ENCODE peak calls at places on chromosomes 5 and 9, in ten cellular contexts. One of them, this sample, is unnamed.

GRCh38 chr5:34655354-34655991 is 655 bp upstream of the RAI14 start:
- DNase-seq in Peyer's patch: peak
- DNase-seq in HCT116: no peak
- DNase-seq in brain microvascular endothelial cell: peak
- DNase-seq in PC-3: peak
- DNase-seq in OCI-LY7: no peak
- DNase-seq in HFF-Myc: peak
- DNase-seq in AG10803: peak
- DNase-seq in RWPE1: peak
- DNase-seq in lower lobe of right lung: no peak
- DNase-seq in this sample: peak

GRCh38 chr5:82406200-82406773 is 128.1 kb upstream of the RPS23 start:
- DNase-seq in lower lobe of right lung: no peak
- DNase-seq in HFF-Myc: no peak
- DNase-seq in RWPE1: peak
- DNase-seq in Peyer's patch: no peak
- DNase-seq in AG10803: peak
- DNase-seq in OCI-LY7: no peak
- DNase-seq in HCT116: no peak
- DNase-seq in brain microvascular endothelial cell: peak
- DNase-seq in PC-3: peak
- DNase-seq in this sample: no peak

GRCh38 chr5:149420509-149421371 is 41.6 kb upstream of the IL17B start:
- DNase-seq in AG10803: peak
- DNase-seq in HCT116: no peak
- DNase-seq in Peyer's patch: no peak
- DNase-seq in brain microvascular endothelial cell: no peak
- DNase-seq in lower lobe of right lung: no peak
- DNase-seq in PC-3: no peak
- DNase-seq in OCI-LY7: no peak
- DNase-seq in HFF-Myc: peak
- DNase-seq in RWPE1: no peak
- DNase-seq in this sample: no peak

GRCh38 chr5:143140492-143141231 is 262.8 kb downstream of the NR3C1 start:
- DNase-seq in RWPE1: no peak
- DNase-seq in HFF-Myc: no peak
- DNase-seq in Peyer's patch: peak
- DNase-seq in AG10803: no peak
- DNase-seq in brain microvascular endothelial cell: no peak
- DNase-seq in PC-3: peak
- DNase-seq in HCT116: no peak
- DNase-seq in lower lobe of right lung: peak
- DNase-seq in OCI-LY7: no peak
- DNase-seq in this sample: no peak

GRCh38 chr9:118455781-118456180 is 751.6 kb downstream of the TLR4 start:
- DNase-seq in HFF-Myc: no peak
- DNase-seq in brain microvascular endothelial cell: no peak
- DNase-seq in PC-3: no peak
- DNase-seq in HCT116: no peak
- DNase-seq in RWPE1: no peak
- DNase-seq in lower lobe of right lung: no peak
- DNase-seq in AG10803: no peak
- DNase-seq in OCI-LY7: no peak
- DNase-seq in Peyer's patch: no peak
- DNase-seq in this sample: no peak

GRCh38 chr5:167578977-167579700 is 712.3 kb upstream of the WWC1 start:
- DNase-seq in AG10803: peak
- DNase-seq in brain microvascular endothelial cell: no peak
- DNase-seq in HCT116: no peak
- DNase-seq in lower lobe of right lung: no peak
- DNase-seq in HFF-Myc: no peak
- DNase-seq in RWPE1: no peak
- DNase-seq in OCI-LY7: no peak
- DNase-seq in PC-3: no peak
- DNase-seq in Peyer's patch: no peak
- DNase-seq in this sample: no peak

GRCh38 chr9:33234511-33235467 is 5.2 kb upstream of the SPINK4 start:
- DNase-seq in RWPE1: no peak
- DNase-seq in lower lobe of right lung: no peak
- DNase-seq in HFF-Myc: no peak
- DNase-seq in brain microvascular endothelial cell: peak
- DNase-seq in Peyer's patch: no peak
- DNase-seq in OCI-LY7: no peak
- DNase-seq in HCT116: no peak
- DNase-seq in PC-3: peak
- DNase-seq in AG10803: peak
- DNase-seq in this sample: no peak

GRCh38 chr9:89379508-89380115 is 61.3 kb downstream of the SECISBP2 start:
- DNase-seq in AG10803: no peak
- DNase-seq in RWPE1: no peak
- DNase-seq in PC-3: no peak
- DNase-seq in HCT116: no peak
- DNase-seq in Peyer's patch: no peak
- DNase-seq in brain microvascular endothelial cell: no peak
- DNase-seq in OCI-LY7: no peak
- DNase-seq in HFF-Myc: no peak
- DNase-seq in lower lobe of right lung: no peak
- DNase-seq in this sample: no peak

GRCh38 chr5:26003966-26004365 is 1034.4 kb downstream of the CDH9 start:
- DNase-seq in brain microvascular endothelial cell: no peak
- DNase-seq in lower lobe of right lung: no peak
- DNase-seq in Peyer's patch: no peak
- DNase-seq in HCT116: no peak
- DNase-seq in PC-3: no peak
- DNase-seq in RWPE1: no peak
- DNase-seq in OCI-LY7: no peak
- DNase-seq in AG10803: no peak
- DNase-seq in HFF-Myc: no peak
- DNase-seq in this sample: no peak

GRCh38 chr5:102453716-102454115 is 45.1 kb downstream of the SLCO6A1 start:
- DNase-seq in brain microvascular endothelial cell: no peak
- DNase-seq in lower lobe of right lung: no peak
- DNase-seq in HFF-Myc: no peak
- DNase-seq in AG10803: no peak
- DNase-seq in PC-3: no peak
- DNase-seq in RWPE1: no peak
- DNase-seq in HCT116: no peak
- DNase-seq in Peyer's patch: no peak
- DNase-seq in OCI-LY7: no peak
- DNase-seq in this sample: no peak

GRCh38 chr5:139862313-139862712 is 66.7 kb downstream of the PSD2 start:
- DNase-seq in RWPE1: no peak
- DNase-seq in HFF-Myc: peak
- DNase-seq in lower lobe of right lung: peak
- DNase-seq in AG10803: peak
- DNase-seq in brain microvascular endothelial cell: peak
- DNase-seq in OCI-LY7: no peak
- DNase-seq in PC-3: no peak
- DNase-seq in HCT116: no peak
- DNase-seq in Peyer's patch: no peak
- DNase-seq in this sample: no peak

GRCh38 chr5:158942217-158942616 is 157.5 kb downstream of the EBF1 start:
- DNase-seq in RWPE1: no peak
- DNase-seq in lower lobe of right lung: no peak
- DNase-seq in brain microvascular endothelial cell: no peak
- DNase-seq in PC-3: no peak
- DNase-seq in HFF-Myc: no peak
- DNase-seq in AG10803: no peak
- DNase-seq in OCI-LY7: no peak
- DNase-seq in Peyer's patch: no peak
- DNase-seq in HCT116: no peak
- DNase-seq in this sample: no peak

GRCh38 chr9:86069206-86069869 is 30.0 kb downstream of the GOLM1 start:
- DNase-seq in OCI-LY7: no peak
- DNase-seq in brain microvascular endothelial cell: no peak
- DNase-seq in lower lobe of right lung: no peak
- DNase-seq in HCT116: no peak
- DNase-seq in PC-3: no peak
- DNase-seq in HFF-Myc: no peak
- DNase-seq in RWPE1: no peak
- DNase-seq in AG10803: no peak
- DNase-seq in Peyer's patch: no peak
- DNase-seq in this sample: no peak

GRCh38 chr9:134458111-134458845 is 132.0 kb downstream of the RXRA start:
- DNase-seq in brain microvascular endothelial cell: no peak
- DNase-seq in HCT116: no peak
- DNase-seq in AG10803: no peak
- DNase-seq in PC-3: no peak
- DNase-seq in HFF-Myc: no peak
- DNase-seq in RWPE1: no peak
- DNase-seq in lower lobe of right lung: no peak
- DNase-seq in OCI-LY7: no peak
- DNase-seq in Peyer's patch: no peak
- DNase-seq in this sample: no peak
- TF ChIP-seq CTCF in brain microvascular endothelial cell: no peak
- TF ChIP-seq CTCF in HCT116: no peak
- TF ChIP-seq CTCF in AG10803: no peak
- TF ChIP-seq CTCF in PC-3: no peak
- TF ChIP-seq CTCF in HFF-Myc: no peak
- TF ChIP-seq CTCF in RWPE1: no peak
- TF ChIP-seq CTCF in lower lobe of right lung: no peak
- TF ChIP-seq CTCF in OCI-LY7: no peak
- TF ChIP-seq CTCF in Peyer's patch: no peak
- TF ChIP-seq CTCF in this sample: no peak

DNA sequence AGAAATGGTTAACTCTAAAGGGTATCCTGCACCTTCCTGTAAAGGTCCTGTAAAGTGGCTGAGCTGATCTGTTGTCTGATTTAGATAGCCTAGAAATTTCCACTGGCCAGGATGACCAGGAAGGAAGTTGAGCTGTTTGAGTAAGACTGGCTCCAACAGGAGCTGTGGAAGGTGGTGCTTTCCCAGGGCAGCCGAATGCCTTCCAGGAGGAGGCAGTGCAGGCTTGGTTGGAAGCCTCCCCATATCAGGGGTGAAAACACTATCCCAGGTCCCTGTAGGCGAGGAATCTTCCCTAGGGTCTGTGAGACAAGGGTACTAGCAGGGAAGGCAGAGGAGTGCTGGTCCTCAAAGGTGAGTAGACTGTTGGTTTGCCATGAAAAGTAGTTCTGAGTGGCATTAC is 98.4 kb downstream of the LIX1 start:
- DNase-seq in Peyer's patch: peak
- DNase-seq in brain microvascular endothelial cell: peak
- DNase-seq in OCI-LY7: no peak
- DNase-seq in HCT116: peak
- DNase-seq in PC-3: peak
- DNase-seq in RWPE1: no peak
- DNase-seq in AG10803: no peak
- DNase-seq in lower lobe of right lung: no peak
- DNase-seq in HFF-Myc: no peak
- DNase-seq in this sample: no peak
- TF ChIP-seq CTCF in Peyer's patch: no peak
- TF ChIP-seq CTCF in brain microvascular endothelial cell: peak
- TF ChIP-seq CTCF in OCI-LY7: peak
- TF ChIP-seq CTCF in HCT116: peak
- TF ChIP-seq CTCF in PC-3: peak
- TF ChIP-seq CTCF in RWPE1: no peak
- TF ChIP-seq CTCF in AG10803: peak
- TF ChIP-seq CTCF in lower lobe of right lung: peak
- TF ChIP-seq CTCF in HFF-Myc: peak
- TF ChIP-seq CTCF in this sample: peak

DNA sequence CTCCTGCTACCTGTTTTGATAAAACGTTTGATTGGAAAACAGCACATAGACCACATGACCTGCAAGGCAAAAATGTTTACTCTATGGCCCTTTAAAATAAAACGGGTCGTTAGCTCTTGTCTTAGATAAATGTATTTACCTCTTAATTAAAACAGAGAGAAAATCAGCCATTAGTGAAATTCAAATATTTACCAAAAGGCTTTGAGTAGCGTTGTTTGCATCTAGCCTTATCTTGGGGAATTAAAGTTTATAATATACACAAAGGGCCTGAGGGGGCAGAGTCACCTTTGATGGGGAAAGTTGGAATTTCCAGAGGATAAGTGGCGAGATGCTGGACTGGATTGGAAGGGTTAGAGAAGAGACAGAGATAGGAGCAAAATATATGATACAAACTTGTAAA is 111.3 kb downstream of the FBXO4 start:
- DNase-seq in Peyer's patch: no peak
- DNase-seq in HFF-Myc: no peak
- DNase-seq in HCT116: no peak
- DNase-seq in PC-3: no peak
- DNase-seq in brain microvascular endothelial cell: no peak
- DNase-seq in lower lobe of right lung: no peak
- DNase-seq in OCI-LY7: no peak
- DNase-seq in AG10803: no peak
- DNase-seq in RWPE1: no peak
- DNase-seq in this sample: no peak
- TF ChIP-seq CTCF in Peyer's patch: no peak
- TF ChIP-seq CTCF in HFF-Myc: no peak
- TF ChIP-seq CTCF in HCT116: no peak
- TF ChIP-seq CTCF in PC-3: no peak
- TF ChIP-seq CTCF in brain microvascular endothelial cell: no peak
- TF ChIP-seq CTCF in lower lobe of right lung: no peak
- TF ChIP-seq CTCF in OCI-LY7: no peak
- TF ChIP-seq CTCF in AG10803: no peak
- TF ChIP-seq CTCF in RWPE1: no peak
- TF ChIP-seq CTCF in this sample: no peak

GRCh38 chr5:42499016-42499415 is 75.8 kb downstream of the GHR start:
- DNase-seq in AG10803: no peak
- DNase-seq in Peyer's patch: no peak
- DNase-seq in RWPE1: no peak
- DNase-seq in HCT116: no peak
- DNase-seq in OCI-LY7: no peak
- DNase-seq in lower lobe of right lung: no peak
- DNase-seq in HFF-Myc: no peak
- DNase-seq in brain microvascular endothelial cell: no peak
- DNase-seq in PC-3: no peak
- DNase-seq in this sample: no peak
- TF ChIP-seq CTCF in AG10803: no peak
- TF ChIP-seq CTCF in Peyer's patch: no peak
- TF ChIP-seq CTCF in RWPE1: no peak
- TF ChIP-seq CTCF in HCT116: no peak
- TF ChIP-seq CTCF in OCI-LY7: no peak
- TF ChIP-seq CTCF in lower lobe of right lung: no peak
- TF ChIP-seq CTCF in HFF-Myc: no peak
- TF ChIP-seq CTCF in brain microvascular endothelial cell: no peak
- TF ChIP-seq CTCF in PC-3: no peak
- TF ChIP-seq CTCF in this sample: no peak

DNA sequence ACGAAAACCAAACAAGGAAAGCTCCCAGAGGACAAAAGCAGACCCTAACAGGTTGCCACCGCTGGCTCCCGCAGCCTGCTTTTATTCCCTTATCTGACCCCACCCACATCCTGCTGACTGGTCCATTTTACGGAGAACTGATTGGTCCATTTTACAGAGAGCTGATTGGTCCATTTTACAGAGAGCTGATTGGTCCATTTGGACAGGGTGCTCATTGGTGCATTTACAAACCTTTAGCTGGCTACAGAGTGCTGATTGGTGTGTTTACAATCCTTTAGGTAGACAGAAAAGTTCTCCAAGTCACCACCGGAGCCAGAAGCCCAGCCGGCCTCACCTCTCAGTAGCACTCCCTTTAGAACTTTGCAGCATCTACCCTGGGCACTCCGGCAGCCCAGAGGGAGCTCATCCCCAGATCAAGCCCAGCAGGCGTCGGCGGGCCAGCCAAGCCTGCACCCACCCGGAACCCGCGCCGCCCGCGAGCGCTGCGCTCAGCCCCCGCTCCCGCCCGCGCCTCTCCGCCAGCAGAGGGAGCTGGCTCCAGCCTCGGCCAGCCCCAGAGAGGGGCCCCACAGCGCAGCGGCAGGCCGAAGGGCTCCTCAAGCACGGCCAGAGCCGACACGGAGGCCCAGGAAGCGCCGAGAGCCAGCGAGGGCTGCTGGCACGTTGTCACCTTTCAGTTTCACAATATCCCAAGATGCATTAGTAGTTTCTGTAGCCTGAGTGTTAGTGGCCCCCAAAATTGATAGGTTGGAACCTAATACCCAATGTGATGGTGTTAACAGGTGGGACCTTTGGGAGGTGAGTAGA is 35.3 kb upstream of the CLPTM1L start:
- DNase-seq in brain microvascular endothelial cell: no peak
- DNase-seq in HFF-Myc: no peak
- DNase-seq in Peyer's patch: peak
- DNase-seq in OCI-LY7: no peak
- DNase-seq in lower lobe of right lung: peak
- DNase-seq in AG10803: peak
- DNase-seq in HCT116: no peak
- DNase-seq in PC-3: no peak
- DNase-seq in RWPE1: no peak
- DNase-seq in this sample: peak
- TF ChIP-seq CTCF in brain microvascular endothelial cell: peak
- TF ChIP-seq CTCF in HFF-Myc: peak
- TF ChIP-seq CTCF in Peyer's patch: peak
- TF ChIP-seq CTCF in OCI-LY7: peak
- TF ChIP-seq CTCF in lower lobe of right lung: peak
- TF ChIP-seq CTCF in AG10803: peak
- TF ChIP-seq CTCF in HCT116: no peak
- TF ChIP-seq CTCF in PC-3: peak
- TF ChIP-seq CTCF in RWPE1: peak
- TF ChIP-seq CTCF in this sample: peak

This sample was measured in progenitor cell of endocrine pancreas.